ENCODE peak calls at places on chromosomes 2 and 18, in ten cellular contexts. P is activated naive CD4-positive, alpha-beta T cell; U is fibroblast of lung; E is GM12865; V is heart right ventricle; A is nucleus accumbens; X is Peyer's patch; O is T-helper 9 cell; K is sciatic nerve; W is dorsolateral prefrontal cortex. H is an unnamed sample.

GRCh38 chr2:88543541-88544057 is 83.7 kb downstream of the EIF2AK3 start:
- DNase-seq in P (no peak), O (no peak), U (no peak), V (no peak), E (no peak), W (no peak), X (no peak), A (no peak), K (no peak), H (no peak)

GRCh38 chr2:85355521-85355920 is 952 bp downstream of the ELMOD3 start:
- DNase-seq in K (no peak), V (no peak), U (peak; percentile 8), E (no peak), A (no peak), W (no peak), X (no peak), O (no peak), P (no peak), H (no peak)

GRCh38 chr18:24014986-24015896 is 687 bp downstream of the TTC39C start:
- DNase-seq in W (peak; percentile 17), A (peak; percentile 25), E (peak; percentile 60), O (peak; percentile 32), V (peak; percentile 22), U (peak; percentile 71), X (peak; percentile 55), P (peak; percentile 23), K (peak; percentile 71), H (peak; percentile 32)

GRCh38 chr2:21268871-21269224 is 145.1 kb downstream of the TDRD15 start:
- DNase-seq in P (no peak), K (no peak), E (no peak), X (no peak), A (no peak), W (no peak), V (no peak), U (no peak), O (no peak), H (no peak)

GRCh38 chr2:62423235-62423634 is 82.8 kb downstream of the TMEM17 start:
- DNase-seq in W (no peak), K (no peak), P (no peak), O (no peak), E (no peak), V (no peak), A (no peak), X (no peak), U (peak; percentile 8), H (no peak)

GRCh38 chr2:70707706-70708105 is 60.3 kb downstream of the ADD2 start:
- DNase-seq in E (no peak), U (no peak), X (no peak), V (no peak), W (no peak), P (no peak), K (no peak), A (no peak), O (no peak), H (no peak)

GRCh38 chr2:221166283-221166682 is 405.8 kb downstream of the EPHA4 start:
- DNase-seq in X (no peak), V (no peak), A (no peak), K (no peak), W (no peak), U (peak; percentile 90), P (no peak), E (no peak), O (no peak), H (no peak)

GRCh38 chr2:116490511-116491145 is 1323.9 kb upstream of the DDX18 start:
- DNase-seq in P (no peak), E (no peak), X (no peak), W (no peak), A (no peak), K (no peak), V (no peak), U (no peak), O (no peak), H (no peak)

GRCh38 chr2:190726255-190726654 is 77.4 kb downstream of the NAB1 start:
- DNase-seq in V (no peak), A (no peak), P (no peak), K (no peak), U (peak; percentile 21), X (no peak), W (no peak), E (no peak), O (no peak), H (no peak)

GRCh38 chr2:45004569-45005181 is 4.6 kb downstream of the SIX2 start:
- DNase-seq in O (no peak), P (no peak), A (no peak), U (no peak), X (no peak), W (no peak), K (no peak), E (no peak), V (no peak), H (no peak)

GRCh38 chr2:2577366-2577765 is 246.3 kb upstream of the MYT1L start:
- DNase-seq in X (no peak), A (peak; percentile 85), U (no peak), O (no peak), W (peak; percentile 87), V (no peak), E (no peak), P (no peak), K (no peak), H (peak; percentile 12)

GRCh38 chr2:134522856-134523460 is 195.8 kb downstream of the TMEM163 start:
- DNase-seq in V (no peak), O (no peak), A (no peak), K (no peak), U (no peak), E (no peak), X (no peak), W (no peak), P (no peak), H (peak; percentile 52)

GRCh38 chr2:150570712-150571111 is 83.2 kb upstream of the RND3 start:
- DNase-seq in U (peak; percentile 87), X (no peak), A (no peak), W (no peak), K (no peak), E (no peak), P (no peak), V (no peak), O (no peak), H (no peak)

GRCh38 chr18:32696376-32696775 is 76.4 kb downstream of the KLHL14 start:
- DNase-seq in A (no peak), X (no peak), W (no peak), O (no peak), P (no peak), K (no peak), E (no peak), V (no peak), U (no peak), H (no peak)

GRCh38 chr18:32450026-32450681 is 20.5 kb downstream of the GAREM1 start:
- DNase-seq in X (no peak), U (peak; percentile 70), O (no peak), E (no peak), K (no peak), V (no peak), P (no peak), W (no peak), A (no peak), H (no peak)

GRCh38 chr18:36697905-36698304 is 130.9 kb downstream of the TPGS2 start:
- DNase-seq in E (no peak), X (no peak), P (no peak), O (no peak), U (peak; percentile 51), W (no peak), A (no peak), K (no peak), V (no peak), H (no peak)

GRCh38 chr2:201675454-201675853 is 23.0 kb downstream of the MPP4 start:
- DNase-seq in K (no peak), E (peak; percentile 59), O (no peak), X (no peak), W (no peak), U (no peak), A (no peak), V (no peak), P (no peak), H (no peak)

GRCh38 chr18:56565596-56566355 is 72.6 kb downstream of the TXNL1 start:
- DNase-seq in K (no peak), V (no peak), O (no peak), U (peak; percentile 89), P (no peak), A (no peak), E (no peak), X (no peak), W (no peak), H (no peak)